ENCODE peak calls at places on chromosome 19, in seven cellular contexts. D is H1, C is A549, B is endothelial cell of umbilical vein, N is HCT116, S is K562, Q is HepG2. A is an unnamed sample.

GRCh38 chr19:29521291-29522075 is 4.3 kb upstream of the VSTM2B start:
- DNase-seq in B (no peak), Q (no peak), D (no peak), S (no peak), N (no peak), C (no peak), A (no peak)

GRCh38 chr19:8340341-8341096 is 2.5 kb downstream of the KANK3 start:
- DNase-seq in N (no peak), B (peak; percentile 94), Q (no peak), C (no peak), D (no peak), S (no peak), A (no peak)

GRCh38 chr19:18104793-18105131 is 7.2 kb downstream of the MAST3 start:
- DNase-seq in C (no peak), N (no peak), D (no peak), B (no peak), Q (no peak), S (no peak), A (no peak)

GRCh38 chr19:54436031-54436523 is 12.9 kb upstream of the LENG8 start:
- DNase-seq in B (no peak), Q (no peak), C (no peak), N (no peak), S (no peak), D (no peak), A (no peak)

GRCh38 chr19:28956421-28956820 is 256.5 kb downstream of the UQCRFS1 start:
- DNase-seq in S (no peak), C (no peak), N (no peak), D (no peak), Q (no peak), B (no peak), A (no peak)

GRCh38 chr19:1289395-1290244 is 3.9 kb downstream of the EFNA2 start:
- DNase-seq in S (peak; percentile 46), D (no peak), N (no peak), B (no peak), Q (no peak), C (no peak), A (no peak)

GRCh38 chr19:5923356-5923755 is 9.3 kb downstream of the CAPS start:
- DNase-seq in D (no peak), N (no peak), C (no peak), B (no peak), Q (no peak), S (no peak), A (no peak)

GRCh38 chr19:7349961-7350711 is 1.4 kb downstream of the ARHGEF18 start:
- DNase-seq in S (no peak), C (no peak), B (no peak), N (no peak), Q (no peak), D (no peak), A (peak; percentile 96)

GRCh38 chr19:55467236-55468053 is 2.9 kb upstream of the C19orf85 start:
- DNase-seq in N (no peak), S (peak; percentile 85), Q (peak; percentile 69), B (peak; percentile 38), C (peak; percentile 73), D (no peak), A (peak; percentile 45)

GRCh38 chr19:2081873-2082810 is 14.0 kb downstream of the MOB3A start:
- DNase-seq in N (no peak), Q (no peak), D (no peak), B (no peak), C (no peak), S (no peak), A (peak; percentile 59)

GRCh38 chr19:3061214-3062161 is 807 bp downstream of the TLE5 start:
- DNase-seq in Q (no peak), B (no peak), N (no peak), C (no peak), D (no peak), S (peak; percentile 79), A (peak; percentile 62)

GRCh38 chr19:18418034-18418724 is 1.0 kb upstream of the SSBP4 start:
- DNase-seq in Q (no peak), N (no peak), C (no peak), S (peak; percentile 74), B (no peak), D (no peak), A (no peak)

GRCh38 chr19:11421607-11422098 is 2.5 kb upstream of the RGL3 start:
- DNase-seq in Q (no peak), C (no peak), B (no peak), S (peak; percentile 59), N (no peak), D (peak; percentile 70), A (no peak)

GRCh38 chr19:23002690-23003422 is at the start of gene ZNF728:
- DNase-seq in B (no peak), Q (no peak), S (peak; percentile 48), C (no peak), N (no peak), D (no peak), A (no peak)

GRCh38 chr19:343451-343931 is 1.1 kb downstream of the MIER2 start:
- DNase-seq in B (peak; percentile 17), N (no peak), Q (no peak), S (peak; percentile 40), D (no peak), C (no peak), A (no peak)

GRCh38 chr19:4556574-4557185 is 2.8 kb downstream of the SEMA6B start:
- DNase-seq in D (no peak), B (peak; percentile 43), C (peak; percentile 70), Q (no peak), N (peak; percentile 69), S (peak; percentile 90), A (peak; percentile 64)

GRCh38 chr19:7251502-7251901 is 42.7 kb downstream of the INSR start:
- DNase-seq in S (no peak), B (no peak), C (no peak), N (no peak), D (no peak), Q (no peak), A (peak; percentile 88)

GRCh38 chr19:7333198-7334118 is 15.3 kb upstream of the ARHGEF18 start:
- DNase-seq in C (no peak), D (no peak), Q (no peak), B (peak; percentile 61), S (no peak), N (no peak), A (no peak)

GRCh38 chr19:34676697-34677385 is at the start of gene SCGB2B2:
- DNase-seq in D (no peak), C (peak; percentile 90), Q (no peak), N (peak; percentile 80), B (no peak), S (no peak), A (peak; percentile 78)

GRCh38 chr19:23718802-23719201 is 31.8 kb upstream of the ZNF675 start:
- DNase-seq in C (no peak), N (no peak), D (no peak), B (no peak), S (peak; percentile 7), Q (no peak), A (no peak)

GRCh38 chr19:2561895-2562294 is 86.0 kb downstream of the GADD45B start:
- DNase-seq in Q (no peak), C (no peak), B (no peak), D (no peak), N (no peak), S (no peak), A (peak; percentile 49)

GRCh38 chr19:17777840-17778620 is 16.9 kb upstream of the B3GNT3 start:
- DNase-seq in C (peak; percentile 62), S (peak; percentile 93), B (peak; percentile 44), N (peak; percentile 90), Q (peak; percentile 40), D (peak; percentile 87), A (peak; percentile 55)

GRCh38 chr19:46216612-46217011 is 12.9 kb upstream of the IGFL1 start:
- DNase-seq in B (no peak), Q (no peak), S (no peak), C (no peak), N (no peak), D (no peak), A (peak; percentile 33)
- TF ChIP-seq MAX in B (no peak), Q (no peak), S (no peak), C (no peak), N (no peak), D (no peak), A (no peak)

DNA sequence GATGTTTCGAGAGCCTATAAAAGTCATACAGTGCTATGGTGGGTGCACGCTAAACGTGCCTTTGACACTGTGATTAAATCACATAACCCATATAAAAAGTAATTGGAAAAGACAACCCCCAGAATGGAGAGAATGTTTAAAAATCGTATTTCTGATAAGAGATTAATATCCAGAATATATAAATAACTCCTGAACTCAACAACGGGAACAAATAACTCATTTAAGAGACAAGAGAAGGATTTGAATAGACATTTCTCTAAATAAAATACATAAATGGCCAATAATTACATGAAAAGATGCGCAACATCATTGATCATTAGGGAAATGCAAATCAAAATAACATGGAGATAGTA is 37.0 kb upstream of the IGFL4 start:
- DNase-seq in N (no peak), Q (no peak), D (no peak), B (no peak), C (no peak), S (no peak), A (no peak)
- TF ChIP-seq CTCF in N (no peak), Q (no peak), D (no peak), B (no peak), C (no peak), S (no peak), A (no peak)

DNA sequence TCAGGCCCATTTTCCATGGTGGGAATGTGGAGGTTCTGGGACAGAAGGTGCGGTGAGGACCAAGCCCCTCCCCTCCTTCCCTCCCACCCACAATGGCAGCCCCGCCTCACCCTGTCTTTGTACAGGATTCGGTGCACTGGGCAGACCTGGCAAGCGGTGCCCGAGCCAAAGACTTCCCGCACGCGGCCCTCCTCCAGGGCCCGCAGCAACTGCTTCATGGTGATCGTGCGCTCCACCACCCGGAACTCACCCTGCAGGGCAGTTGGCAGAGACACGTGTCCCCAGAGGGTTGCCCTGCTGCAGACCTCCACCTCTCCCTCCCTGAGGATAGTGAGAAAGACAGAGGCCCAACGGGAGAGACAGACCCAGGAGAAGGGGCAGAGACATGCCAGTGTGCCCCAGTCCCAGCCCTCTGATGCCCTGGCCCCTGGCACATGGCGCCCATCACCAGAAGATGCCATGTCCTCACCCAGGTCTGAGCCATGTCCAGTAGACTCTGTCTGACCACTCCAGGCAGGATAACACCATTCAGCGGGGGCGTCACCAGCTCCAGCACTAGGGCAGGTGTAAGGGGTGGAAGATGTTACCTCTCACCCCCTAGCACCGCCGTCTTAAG is 14.3 kb downstream of the BCAT2 start:
- DNase-seq in Q (no peak), D (no peak), B (no peak), C (no peak), N (no peak), S (no peak), A (no peak)
- TF ChIP-seq POLR2A in Q (no peak), D (no peak), B (no peak), C (no peak), N (no peak), S (no peak), A (no peak)

GRCh38 chr19:42271045-42271419 is 2.0 kb downstream of the CIC start:
- DNase-seq in C (no peak), D (no peak), S (no peak), Q (no peak), N (no peak), B (no peak), A (no peak)

GRCh38 chr19:42272989-42273406 is 3.9 kb downstream of the CIC start:
- DNase-seq in C (no peak), S (no peak), Q (no peak), N (no peak), B (no peak), D (no peak), A (no peak)

GRCh38 chr19:42273407-42274064 is 4.5 kb downstream of the CIC start:
- DNase-seq in Q (no peak), B (no peak), S (no peak), D (no peak), N (no peak), C (no peak), A (no peak)

GRCh38 chr19:42271861-42272534 is 2.9 kb downstream of the CIC start:
- DNase-seq in N (no peak), B (no peak), S (no peak), C (no peak), D (no peak), Q (no peak), A (no peak)

GRCh38 chr19:42272535-42272897 is 3.5 kb downstream of the CIC start:
- DNase-seq in S (no peak), N (no peak), B (no peak), Q (no peak), D (no peak), C (no peak), A (no peak)
- TF ChIP-seq MAX in S (no peak), N (no peak), B (no peak), Q (no peak), D (no peak), C (no peak), A (no peak)